ENCODE peak calls at places on chromosomes 2 and 18, in five cellular contexts. One of them, this sample, is unnamed.

GRCh38 chr2:237336131-237336530 is 77.8 kb downstream of the COL6A3 start:
- DNase-seq in HepG2: no peak
- DNase-seq in GM12878: no peak
- DNase-seq in SK-N-SH: no peak
- DNase-seq in HCT116: no peak
- DNase-seq in this sample: no peak

GRCh38 chr2:43074592-43075053 is 151.8 kb downstream of the ZFP36L2 start:
- DNase-seq in SK-N-SH: no peak
- DNase-seq in HepG2: no peak
- DNase-seq in GM12878: no peak
- DNase-seq in HCT116: no peak
- DNase-seq in this sample: no peak

GRCh38 chr2:9565436-9566153 is 10.0 kb upstream of the ADAM17 start:
- DNase-seq in HCT116: peak; percentile 80
- DNase-seq in HepG2: no peak
- DNase-seq in GM12878: no peak
- DNase-seq in SK-N-SH: no peak
- DNase-seq in this sample: no peak

GRCh38 chr2:7209776-7210555 is 292.8 kb downstream of the RNF144A start:
- DNase-seq in SK-N-SH: no peak
- DNase-seq in GM12878: no peak
- DNase-seq in HCT116: no peak
- DNase-seq in HepG2: no peak
- DNase-seq in this sample: peak; percentile 44

GRCh38 chr2:119536209-119536608 is 8.0 kb upstream of the CFAP221 start:
- DNase-seq in SK-N-SH: no peak
- DNase-seq in GM12878: no peak
- DNase-seq in HepG2: no peak
- DNase-seq in HCT116: no peak
- DNase-seq in this sample: no peak

GRCh38 chr2:176577054-176577453 is 307.8 kb downstream of the MTX2 start:
- DNase-seq in GM12878: no peak
- DNase-seq in SK-N-SH: no peak
- DNase-seq in HepG2: no peak
- DNase-seq in HCT116: no peak
- DNase-seq in this sample: no peak

GRCh38 chr2:170029551-170029950 is 148.4 kb upstream of the MYO3B start:
- DNase-seq in HepG2: no peak
- DNase-seq in GM12878: no peak
- DNase-seq in HCT116: no peak
- DNase-seq in SK-N-SH: no peak
- DNase-seq in this sample: no peak

GRCh38 chr18:5238371-5238758 is 41.3 kb upstream of the AKAIN1 start:
- DNase-seq in HepG2: peak; percentile 86
- DNase-seq in HCT116: no peak
- DNase-seq in GM12878: no peak
- DNase-seq in SK-N-SH: peak; percentile 55
- DNase-seq in this sample: no peak

GRCh38 chr2:163778045-163778753 is 42.4 kb upstream of the FIGN start:
- DNase-seq in GM12878: no peak
- DNase-seq in HCT116: peak; percentile 15
- DNase-seq in SK-N-SH: no peak
- DNase-seq in HepG2: no peak
- DNase-seq in this sample: no peak

GRCh38 chr2:42101641-42102605 is 54.1 kb downstream of the PKDCC start:
- DNase-seq in SK-N-SH: no peak
- DNase-seq in HepG2: peak; percentile 71
- DNase-seq in HCT116: no peak
- DNase-seq in GM12878: peak; percentile 82
- DNase-seq in this sample: no peak

GRCh38 chr2:643334-643733 is 33.9 kb downstream of the TMEM18 start:
- DNase-seq in HepG2: no peak
- DNase-seq in SK-N-SH: no peak
- DNase-seq in GM12878: no peak
- DNase-seq in HCT116: no peak
- DNase-seq in this sample: no peak

GRCh38 chr2:19456695-19457094 is 98.3 kb upstream of the OSR1 start:
- DNase-seq in HepG2: no peak
- DNase-seq in SK-N-SH: no peak
- DNase-seq in GM12878: no peak
- DNase-seq in HCT116: no peak
- DNase-seq in this sample: no peak

GRCh38 chr18:56289381-56289780 is 349.0 kb downstream of the TXNL1 start:
- DNase-seq in HepG2: no peak
- DNase-seq in GM12878: no peak
- DNase-seq in SK-N-SH: no peak
- DNase-seq in HCT116: no peak
- DNase-seq in this sample: no peak

GRCh38 chr2:128474014-128474961 is 155.6 kb upstream of the HS6ST1 start:
- DNase-seq in HepG2: no peak
- DNase-seq in HCT116: no peak
- DNase-seq in GM12878: no peak
- DNase-seq in SK-N-SH: no peak
- DNase-seq in this sample: no peak

GRCh38 chr18:3251249-3251962 is 3.8 kb downstream of the MYL12A start:
- DNase-seq in HepG2: no peak
- DNase-seq in GM12878: no peak
- DNase-seq in SK-N-SH: no peak
- DNase-seq in HCT116: no peak
- DNase-seq in this sample: no peak

GRCh38 chr2:232030229-232030628 is 68.7 kb downstream of the DIS3L2 start:
- DNase-seq in SK-N-SH: no peak
- DNase-seq in GM12878: no peak
- DNase-seq in HepG2: peak; percentile 22
- DNase-seq in HCT116: no peak
- DNase-seq in this sample: no peak

DNA sequence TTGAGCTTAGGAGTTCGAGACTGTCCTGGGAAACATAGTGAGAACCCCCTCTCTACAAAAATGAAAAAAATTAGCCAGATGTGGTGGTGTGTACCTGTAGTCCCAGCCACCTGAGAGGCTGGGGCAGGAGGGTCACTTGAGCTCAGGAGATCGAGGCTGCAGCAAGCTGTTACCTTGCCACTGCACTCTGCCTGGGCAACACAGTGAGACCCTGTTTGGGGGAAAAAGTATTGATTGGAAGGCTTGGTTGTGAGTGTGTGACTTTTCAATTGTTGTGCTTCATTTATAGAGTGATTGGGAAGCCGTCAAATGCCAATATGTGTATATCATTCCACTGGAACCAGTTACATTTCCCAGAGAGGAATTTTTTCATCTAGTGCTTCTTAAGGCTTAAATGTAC is 15.2 kb downstream of the WDR43 start:
- DNase-seq in HCT116: no peak
- DNase-seq in SK-N-SH: no peak
- DNase-seq in HepG2: no peak
- DNase-seq in GM12878: no peak
- DNase-seq in this sample: no peak
- H3K36me3 ChIP-seq in HCT116: peaks cover 56% of the 10 kb centered on the region
- H3K36me3 ChIP-seq in SK-N-SH: peaks cover 64% of the 10 kb centered on the region
- H3K36me3 ChIP-seq in HepG2: peaks cover 82% of the 10 kb centered on the region
- H3K36me3 ChIP-seq in GM12878: peaks cover 42% of the 10 kb centered on the region
- H3K36me3 ChIP-seq in this sample: peaks cover 76% of the 10 kb centered on the region

DNA sequence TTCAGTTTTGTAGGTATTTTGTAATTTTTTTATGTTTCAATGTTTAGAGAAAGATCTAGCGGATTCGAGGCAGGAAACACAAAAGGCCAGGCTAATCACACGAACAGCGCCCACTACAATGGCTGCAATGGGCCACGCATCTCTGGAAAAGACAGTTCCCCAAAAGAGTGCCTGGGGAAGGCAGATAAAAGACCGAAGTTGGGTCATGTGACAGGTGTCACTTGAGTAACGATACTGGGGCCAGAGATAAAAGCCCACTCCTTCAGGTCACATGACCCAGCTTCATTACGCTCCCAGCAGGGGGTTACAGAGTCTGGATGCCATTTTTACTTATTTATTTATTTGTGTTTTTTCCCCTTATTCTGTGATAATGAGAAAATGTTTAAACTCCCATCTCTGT is 95.4 kb downstream of the CDK15 start:
- DNase-seq in SK-N-SH: no peak
- DNase-seq in HCT116: no peak
- DNase-seq in GM12878: no peak
- DNase-seq in HepG2: no peak
- DNase-seq in this sample: no peak
- H3K9ac ChIP-seq in SK-N-SH: no peak overlapping the region
- H3K9ac ChIP-seq in HCT116: no peak overlapping the region
- H3K9ac ChIP-seq in GM12878: no peak overlapping the region
- H3K9ac ChIP-seq in HepG2: no peak overlapping the region
- H3K9ac ChIP-seq in this sample: no peak overlapping the region

GRCh38 chr2:85409719-85410583 is at the start of gene CAPG:
- DNase-seq in GM12878: no peak
- DNase-seq in HepG2: no peak
- DNase-seq in HCT116: no peak
- DNase-seq in SK-N-SH: no peak
- DNase-seq in this sample: no peak
- TF ChIP-seq YY1 in GM12878: no peak
- TF ChIP-seq YY1 in HepG2: no peak
- TF ChIP-seq YY1 in HCT116: peak; percentile 8
- TF ChIP-seq YY1 in SK-N-SH: no peak
- TF ChIP-seq YY1 in this sample: no peak

GRCh38 chr18:75133721-75134645 is 75.0 kb downstream of the PTGR3 start:
- DNase-seq in GM12878: no peak
- DNase-seq in HepG2: no peak
- DNase-seq in HCT116: no peak
- DNase-seq in SK-N-SH: no peak
- DNase-seq in this sample: no peak

GRCh38 chr18:75140296-75140695 is 68.6 kb downstream of the PTGR3 start:
- DNase-seq in HepG2: no peak
- DNase-seq in SK-N-SH: no peak
- DNase-seq in HCT116: no peak
- DNase-seq in GM12878: no peak
- DNase-seq in this sample: no peak

GRCh38 chr18:75135158-75135725 is 73.7 kb downstream of the PTGR3 start:
- DNase-seq in GM12878: no peak
- DNase-seq in HCT116: no peak
- DNase-seq in SK-N-SH: no peak
- DNase-seq in HepG2: no peak
- DNase-seq in this sample: no peak

GRCh38 chr18:75139226-75139911 is 69.6 kb downstream of the PTGR3 start:
- DNase-seq in HepG2: no peak
- DNase-seq in SK-N-SH: no peak
- DNase-seq in HCT116: no peak
- DNase-seq in GM12878: no peak
- DNase-seq in this sample: no peak

DNA sequence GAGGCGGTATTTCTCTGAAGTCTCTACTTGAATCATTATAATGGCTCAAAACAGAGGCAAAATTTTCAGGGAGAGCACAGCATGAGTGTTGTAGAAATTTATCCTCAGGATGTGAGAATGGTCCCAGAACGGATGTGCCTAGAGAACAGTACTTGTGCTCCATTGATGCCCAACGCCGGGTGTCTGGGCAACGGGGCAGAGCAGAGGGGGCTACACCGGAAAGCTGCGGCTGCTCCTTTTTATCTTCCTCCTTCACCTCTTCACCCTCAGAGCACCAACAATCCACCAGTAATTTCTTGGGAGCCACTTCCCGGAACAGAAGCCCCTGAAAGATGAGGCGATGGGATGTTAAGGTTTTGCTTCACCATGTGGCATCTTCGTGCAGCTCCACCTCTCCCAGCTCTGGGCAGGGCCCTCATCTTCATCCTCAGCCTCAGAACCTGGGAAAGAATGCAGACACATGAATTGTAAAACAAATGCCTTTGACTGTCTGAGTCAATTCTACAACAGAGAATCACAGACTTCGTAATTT is 71.5 kb downstream of the PTGR3 start:
- DNase-seq in HepG2: no peak
- DNase-seq in HCT116: no peak
- DNase-seq in GM12878: no peak
- DNase-seq in SK-N-SH: no peak
- DNase-seq in this sample: no peak
- H3K36me3 ChIP-seq in HepG2: no peaks in the 10 kb centered on the region
- H3K36me3 ChIP-seq in HCT116: no peaks in the 10 kb centered on the region
- H3K36me3 ChIP-seq in GM12878: no peaks in the 10 kb centered on the region
- H3K36me3 ChIP-seq in SK-N-SH: no peaks in the 10 kb centered on the region
- H3K36me3 ChIP-seq in this sample: no peaks in the 10 kb centered on the region

DNA sequence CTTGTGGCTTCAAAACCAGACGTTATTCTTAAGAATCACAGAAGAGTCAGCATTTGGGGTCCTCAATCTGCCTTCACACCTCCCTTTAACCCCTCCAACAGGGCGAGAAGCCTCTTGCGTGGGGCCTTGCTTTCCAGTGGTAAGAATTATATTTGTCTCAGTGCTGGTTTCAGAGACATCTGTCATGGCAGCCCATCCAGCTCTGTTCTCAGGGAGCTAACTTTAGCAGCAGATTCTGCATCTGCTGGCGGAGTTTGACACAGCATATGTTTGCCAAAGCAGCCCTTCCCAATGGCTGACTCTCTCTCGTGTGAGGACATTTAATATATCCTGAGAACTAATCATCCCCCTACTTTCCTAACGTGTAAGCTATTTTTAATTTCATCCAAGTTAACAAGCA is 91.5 kb upstream of the BCL11A start:
- DNase-seq in HepG2: no peak
- DNase-seq in SK-N-SH: no peak
- DNase-seq in GM12878: no peak
- DNase-seq in HCT116: no peak
- DNase-seq in this sample: no peak
- H3K9ac ChIP-seq in HepG2: no peak overlapping the region
- H3K9ac ChIP-seq in SK-N-SH: no peak overlapping the region
- H3K9ac ChIP-seq in GM12878: no peak overlapping the region
- H3K9ac ChIP-seq in HCT116: no peak overlapping the region
- H3K9ac ChIP-seq in this sample: no peak overlapping the region

GRCh38 chr2:11996618-11997017 is 250.2 kb downstream of the LPIN1 start:
- DNase-seq in HepG2: no peak
- DNase-seq in SK-N-SH: no peak
- DNase-seq in HCT116: no peak
- DNase-seq in GM12878: no peak
- DNase-seq in this sample: no peak
- TF ChIP-seq YY1 in HepG2: no peak
- TF ChIP-seq YY1 in SK-N-SH: no peak
- TF ChIP-seq YY1 in HCT116: no peak
- TF ChIP-seq YY1 in GM12878: no peak
- TF ChIP-seq YY1 in this sample: no peak